ENCODE peak calls at places on chromosomes 11 and 22, in nine cellular contexts. M is astrocyte of the cerebellum, P is endothelial cell, O is tibial artery, H is NB4, U is H9, W is GM20000, Q is HL-60, N is heart right ventricle. B is an unnamed sample.

GRCh38 chr22:17264321-17265052 is 45.3 kb upstream of the ADA2 start:
- DNase-seq in U (peak; percentile 78), W (no peak), M (peak; percentile 27), P (peak; percentile 47), Q (no peak), O (no peak), N (no peak), H (no peak), B (no peak)

GRCh38 chr22:17097701-17098100 is 12.9 kb downstream of the IL17RA start:
- DNase-seq in H (no peak), M (no peak), O (no peak), N (no peak), Q (no peak), P (no peak), W (no peak), U (no peak), B (no peak)

GRCh38 chr11:113096661-113097060 is 135.4 kb downstream of the NCAM1 start:
- DNase-seq in P (no peak), W (no peak), M (no peak), Q (no peak), U (no peak), H (no peak), O (no peak), N (no peak), B (no peak)

GRCh38 chr11:123054301-123055065 is 7.5 kb downstream of the HSPA8 start:
- DNase-seq in N (no peak), M (peak; percentile 49), H (peak; percentile 88), Q (peak; percentile 38), O (no peak), P (peak; percentile 23), U (peak; percentile 42), W (peak; percentile 71), B (no peak)

GRCh38 chr11:6489338-6489737 is 7.7 kb upstream of the DNHD1 start:
- DNase-seq in Q (no peak), O (no peak), P (no peak), N (no peak), W (no peak), U (no peak), M (no peak), H (no peak), B (no peak)

GRCh38 chr11:67062526-67063373 is 6.1 kb downstream of the RHOD start:
- DNase-seq in H (no peak), P (no peak), W (no peak), M (no peak), U (no peak), N (no peak), O (no peak), Q (no peak), B (no peak)

GRCh38 chr22:44351685-44352377 is 39.1 kb upstream of the SHISAL1 start:
- DNase-seq in P (no peak), W (no peak), Q (no peak), H (peak; percentile 21), U (peak; percentile 69), N (no peak), M (peak; percentile 93), O (no peak), B (no peak)

GRCh38 chr11:134033696-134034491 is 35.0 kb upstream of the JAM3 start:
- DNase-seq in H (peak; percentile 63), W (peak; percentile 58), Q (no peak), P (peak; percentile 63), U (peak; percentile 95), N (peak; percentile 82), O (peak; percentile 85), M (peak; percentile 61), B (no peak)

GRCh38 chr22:19707347-19708322 is 6.7 kb upstream of the SEPTIN5 start:
- DNase-seq in W (no peak), Q (no peak), U (peak; percentile 28), O (no peak), N (no peak), H (no peak), M (no peak), P (no peak), B (no peak)

GRCh38 chr11:1086171-1087102 is 11.8 kb downstream of the MUC2 start:
- DNase-seq in N (peak; percentile 5), M (no peak), P (no peak), U (no peak), W (no peak), O (no peak), H (no peak), Q (no peak), B (no peak)

GRCh38 chr11:128911701-128912100 is 20.5 kb downstream of the KCNJ5 start:
- DNase-seq in M (no peak), U (no peak), W (no peak), N (no peak), Q (no peak), P (no peak), O (no peak), H (no peak), B (no peak)

GRCh38 chr11:74925281-74925680 is 23.6 kb downstream of the XRRA1 start:
- DNase-seq in W (no peak), Q (no peak), O (no peak), H (no peak), P (no peak), U (no peak), N (no peak), M (no peak), B (no peak)

GRCh38 chr11:70429428-70429705 is 31.0 kb downstream of the CTTN start:
- DNase-seq in W (no peak), O (no peak), N (no peak), M (no peak), U (no peak), H (no peak), Q (no peak), P (no peak), B (no peak)

GRCh38 chr11:82796970-82797594 is 63.4 kb upstream of the FAM181B start:
- DNase-seq in W (no peak), H (no peak), N (peak; percentile 32), U (no peak), O (peak; percentile 45), Q (no peak), M (no peak), P (no peak), B (no peak)

GRCh38 chr11:58433638-58434203 is 5.8 kb upstream of the OR5B2 start:
- DNase-seq in H (peak; percentile 16), P (no peak), U (no peak), Q (peak; percentile 5), N (no peak), O (no peak), W (no peak), M (no peak), B (no peak)

GRCh38 chr22:40635940-40636379 is 559 bp downstream of the MRTFA start:
- DNase-seq in Q (no peak), W (no peak), P (no peak), N (no peak), U (peak; percentile 34), O (no peak), M (no peak), H (no peak), B (no peak)

GRCh38 chr11:126025822-126026221 is 36.8 kb downstream of the CDON start:
- DNase-seq in N (no peak), W (no peak), P (no peak), H (no peak), O (no peak), U (no peak), M (no peak), Q (no peak), B (no peak)

GRCh38 chr11:17764446-17765218 is 30.1 kb downstream of the KCNC1 start:
- DNase-seq in H (no peak), M (no peak), N (no peak), Q (no peak), P (no peak), O (no peak), U (no peak), W (no peak), B (no peak)
- TF ChIP-seq CTCF in H (no peak), M (no peak), N (no peak), Q (no peak), P (no peak), O (no peak), U (no peak), W (no peak), B (no peak)

DNA sequence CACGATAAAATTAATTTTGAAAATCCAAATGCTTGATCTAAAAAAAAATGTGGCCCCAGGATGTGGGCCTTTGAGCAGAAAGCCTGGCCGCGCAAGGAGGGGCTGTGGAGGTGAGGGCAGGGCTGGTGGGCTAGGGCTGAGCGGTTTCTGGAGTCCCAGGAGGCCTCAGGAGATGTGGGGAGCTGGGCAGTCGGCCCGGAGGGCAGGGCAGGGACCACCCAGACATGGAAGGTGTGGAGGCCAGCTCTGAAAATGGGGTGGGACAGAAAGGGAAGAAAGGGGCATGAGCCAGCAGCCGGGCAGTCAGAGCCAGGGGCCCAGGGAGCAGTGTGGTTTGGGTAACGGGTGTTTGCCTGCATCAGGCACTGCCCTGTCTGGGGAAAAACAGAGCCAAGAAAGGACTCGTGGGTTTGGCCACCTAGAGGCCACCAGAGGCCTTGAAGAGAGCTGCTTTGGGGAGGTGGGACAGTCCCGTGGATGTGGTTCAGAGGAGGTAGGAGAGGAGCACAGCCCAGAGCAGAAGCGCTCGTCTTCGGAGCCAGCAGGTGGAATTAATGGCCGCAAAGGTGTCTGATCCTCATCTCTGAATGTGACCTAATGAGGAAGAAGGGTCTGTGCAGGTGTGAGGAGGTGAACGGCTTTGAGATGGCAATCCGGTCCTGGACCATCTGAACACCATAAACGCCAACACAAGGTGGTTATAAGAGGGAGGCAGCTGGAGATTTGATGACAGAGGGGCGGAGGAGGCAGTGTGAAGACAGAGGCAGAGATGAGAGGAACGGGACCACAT is 50.2 kb downstream of the IGF2 start:
- DNase-seq in U (peak; percentile 54), W (no peak), M (no peak), Q (no peak), P (no peak), O (no peak), H (peak; percentile 47), N (no peak), B (no peak)
- TF ChIP-seq CTCF in U (peak; percentile 47), W (no peak), M (peak; percentile 18), Q (no peak), P (no peak), O (no peak), H (peak; percentile 34), N (no peak), B (peak; percentile 16)

GRCh38 chr22:22785316-22786065 is 102.1 kb upstream of the IGLL5 start:
- DNase-seq in U (no peak), M (no peak), W (no peak), Q (no peak), P (no peak), H (no peak), N (no peak), O (no peak), B (no peak)
- TF ChIP-seq CTCF in U (no peak), M (no peak), W (no peak), Q (no peak), P (no peak), H (no peak), N (no peak), O (no peak), B (no peak)

DNA sequence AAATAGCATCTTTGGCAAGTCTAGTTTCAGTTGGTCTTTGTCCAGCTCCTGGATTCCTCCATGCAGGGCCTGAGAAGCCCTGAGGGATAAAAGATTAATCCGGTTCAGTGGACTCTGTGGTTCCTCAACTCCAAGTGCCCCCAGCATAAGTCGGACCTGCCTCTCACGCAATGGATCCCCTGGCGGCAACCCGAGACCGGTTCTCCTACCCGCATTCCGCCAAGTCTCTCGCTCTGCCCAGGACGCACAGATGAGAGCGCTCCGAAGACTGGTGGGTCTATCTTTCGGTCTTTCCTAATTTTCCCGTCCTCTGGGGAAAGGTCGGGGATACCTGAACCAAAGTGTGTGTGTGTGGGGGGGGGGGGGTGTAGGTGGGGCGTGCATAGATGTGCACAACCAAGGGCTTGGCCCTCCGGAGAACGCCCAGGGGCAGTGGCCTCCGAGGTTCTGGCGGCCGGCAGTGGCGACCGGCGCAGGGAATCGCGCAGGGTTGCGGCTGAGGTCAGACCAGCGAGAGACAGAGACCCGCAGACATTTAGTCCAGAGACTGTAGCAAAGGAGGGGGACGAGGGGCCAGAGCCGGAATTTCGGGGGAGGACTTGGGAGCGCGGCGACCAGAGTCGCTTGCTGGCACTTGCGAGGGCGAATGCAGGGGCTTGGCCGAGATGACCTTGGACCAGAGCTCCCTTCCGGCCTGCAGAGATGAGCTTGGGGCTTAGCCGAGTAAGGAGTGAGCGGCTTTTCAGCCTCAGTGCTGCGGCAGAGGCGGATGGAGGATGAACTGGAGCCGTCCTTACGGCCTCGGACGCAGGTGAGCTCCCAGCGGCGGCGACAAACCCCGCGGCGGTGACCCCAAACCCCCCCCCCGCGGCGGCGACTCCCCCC is 712 bp upstream of the SLC2A11 start:
- DNase-seq in Q (no peak), H (no peak), U (peak; percentile 71), P (peak; percentile 41), N (peak; percentile 54), O (no peak), W (no peak), M (peak; percentile 65), B (no peak)
- TF ChIP-seq CTCF in Q (no peak), H (no peak), U (peak; percentile 38), P (no peak), N (peak; percentile 8), O (no peak), W (no peak), M (peak; percentile 22), B (no peak)

B was measured in GM12864.